ENCODE peak calls at places on chromosome X, in nine cellular contexts. N, U, Z, O, M, W, L, Q and A are unnamed samples.

GRCh38 chrX:107935200-107935599 is 47.0 kb downstream of the TEX13B start:
- DNase-seq in W (no peak), N (no peak), M (no peak), L (no peak), Q (peak), Z (no peak), U (peak), O (no peak), A (no peak)

GRCh38 chrX:87526281-87526680 is 8.7 kb downstream of the KLHL4 start:
- DNase-seq in O (no peak), N (no peak), L (no peak), W (no peak), Z (no peak), U (no peak), Q (no peak), M (no peak), A (no peak)

GRCh38 chrX:69388526-69388925 is 115.6 kb upstream of the NALF2 start:
- DNase-seq in Q (no peak), Z (peak), O (no peak), W (no peak), U (no peak), N (peak), L (no peak), M (no peak), A (no peak)

GRCh38 chrX:148947399-148948025 is 447.1 kb downstream of the AFF2 start:
- DNase-seq in L (no peak), M (no peak), U (no peak), N (no peak), Z (no peak), W (no peak), O (no peak), Q (no peak), A (no peak)

GRCh38 chrX:11791090-11791489 is 33.1 kb downstream of the MSL3 start:
- DNase-seq in O (no peak), L (no peak), Z (no peak), U (no peak), W (no peak), M (no peak), N (no peak), Q (no peak), A (no peak)

GRCh38 chrX:9882669-9883446 is 84.3 kb upstream of the CLDN34 start:
- DNase-seq in Q (peak), W (no peak), N (no peak), Z (no peak), L (no peak), M (no peak), U (no peak), O (no peak), A (no peak)

GRCh38 chrX:19810809-19811208 is 76.6 kb downstream of the SH3KBP1 start:
- DNase-seq in M (no peak), O (no peak), N (no peak), Z (no peak), W (no peak), U (no peak), L (no peak), Q (no peak), A (no peak)

GRCh38 chrX:120499301-120500097 is 30.4 kb upstream of the LAMP2 start:
- DNase-seq in L (peak), O (no peak), U (peak), Q (no peak), M (peak), W (no peak), N (peak), Z (no peak), A (no peak)

GRCh38 chrX:135396109-135396508 is 25.6 kb upstream of the SMIM10L2A start:
- DNase-seq in Q (no peak), M (peak), Z (no peak), W (no peak), U (peak), L (no peak), O (no peak), N (no peak), A (no peak)

DNA sequence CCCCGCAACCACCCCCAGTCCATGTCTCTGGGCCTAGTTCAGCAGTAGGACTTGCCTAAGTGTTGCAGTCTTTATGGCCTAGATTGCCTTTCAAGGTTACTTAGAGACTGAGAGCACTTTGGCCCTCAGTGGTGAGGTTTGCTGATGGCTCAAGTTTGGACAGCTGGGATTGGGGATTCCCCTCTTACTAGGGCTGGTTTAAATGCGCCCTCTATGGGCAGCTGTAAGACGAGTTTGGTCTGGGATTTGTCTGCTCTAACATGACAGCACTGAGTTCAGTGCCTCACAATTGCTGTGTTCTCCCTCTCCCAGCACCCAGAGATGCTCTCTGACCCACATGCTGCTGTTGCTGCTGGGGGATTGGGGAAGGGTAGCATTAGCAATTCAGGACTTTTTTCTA is 23.1 kb downstream of the DACH2 start:
- DNase-seq in M (no peak), L (no peak), O (peak), U (peak), Q (peak), W (no peak), N (no peak), Z (no peak), A (no peak)
- TF ChIP-seq CTCF in M (no peak), L (peak), O (peak), U (peak), Q (peak), W (no peak), N (peak), Z (no peak), A (peak)

GRCh38 chrX:84907324-84907946 is 96.2 kb upstream of the APOOL start:
- DNase-seq in Q (no peak), L (no peak), U (peak), O (no peak), Z (no peak), M (no peak), N (no peak), W (no peak), A (no peak)
- TF ChIP-seq CTCF in Q (no peak), L (peak), U (peak), O (peak), Z (peak), M (peak), N (peak), W (peak), A (no peak)

GRCh38 chrX:64205735-64206491 is 405 bp upstream of the AMER1 start:
- DNase-seq in W (peak), U (peak), O (peak), Z (peak), N (peak), M (peak), L (peak), Q (peak), A (peak)
- TF ChIP-seq CTCF in W (peak), U (no peak), O (no peak), Z (peak), N (peak), M (no peak), L (peak), Q (no peak), A (no peak)

DNA sequence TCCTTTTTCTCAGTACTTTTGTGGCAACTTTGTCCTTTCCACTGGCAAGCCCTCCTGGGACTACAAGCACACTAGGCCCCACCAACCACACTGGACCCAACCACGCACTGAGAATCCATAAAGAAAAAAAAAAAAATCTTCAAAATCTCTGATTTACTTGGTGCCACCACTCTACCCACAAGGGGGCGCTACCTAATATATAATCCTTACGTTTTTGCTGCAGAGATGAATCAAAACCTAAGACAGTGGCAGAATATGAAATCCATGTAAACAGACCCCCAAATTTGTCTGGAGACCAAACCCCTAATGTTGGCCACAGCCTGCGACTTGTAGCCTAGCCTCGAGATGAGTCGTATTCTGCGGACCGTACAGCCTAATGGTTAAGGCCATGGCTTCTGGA is 63.5 kb upstream of the ARHGAP36 start:
- DNase-seq in U (peak), Q (peak), Z (no peak), L (no peak), N (no peak), W (no peak), O (peak), M (no peak), A (peak)
- TF ChIP-seq CTCF in U (peak), Q (peak), Z (no peak), L (peak), N (peak), W (no peak), O (peak), M (no peak), A (peak)

GRCh38 chrX:46757052-46757451 is 1.9 kb downstream of the SLC9A7 start:
- DNase-seq in L (no peak), O (no peak), U (no peak), M (no peak), Q (no peak), N (no peak), Z (no peak), W (no peak), A (no peak)

GRCh38 chrX:46757593-46757992 is 1.3 kb downstream of the SLC9A7 start:
- DNase-seq in N (no peak), W (no peak), Z (no peak), M (no peak), Q (no peak), L (no peak), U (no peak), O (no peak), A (no peak)

GRCh38 chrX:46758163-46758955 is 559 bp downstream of the SLC9A7 start:
- DNase-seq in Z (no peak), W (no peak), L (no peak), O (no peak), Q (no peak), U (peak), N (no peak), M (no peak), A (no peak)

GRCh38 chrX:46758956-46759644 is at the start of gene SLC9A7:
- DNase-seq in W (peak), U (peak), N (peak), Q (peak), M (peak), O (peak), Z (peak), L (peak), A (peak)

DNA sequence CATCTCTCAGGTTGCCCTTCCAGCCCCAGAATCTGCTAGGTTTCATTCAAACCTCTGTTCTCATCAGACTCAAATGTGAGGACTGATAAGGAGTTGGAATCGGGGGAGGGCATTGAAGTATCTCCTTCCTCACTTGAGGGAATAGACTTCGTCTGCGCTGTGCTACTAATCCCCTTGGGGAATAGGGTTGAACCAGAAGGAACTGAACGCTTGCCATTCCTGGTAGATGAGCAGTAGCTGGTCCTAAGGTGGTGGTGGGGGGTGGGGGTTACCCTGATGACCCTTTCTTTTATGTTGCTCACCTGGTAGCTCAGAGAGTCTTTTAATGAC is 692 bp upstream of the SLC9A7 start:
- DNase-seq in N (no peak), M (no peak), Z (no peak), O (no peak), Q (peak), W (no peak), L (no peak), U (no peak), A (no peak)
- TF ChIP-seq CTCF in N (no peak), M (no peak), Z (no peak), O (no peak), Q (no peak), W (no peak), L (no peak), U (no peak), A (no peak)

GRCh38 chrX:81957900-81958545 is 756.1 kb downstream of the SH3BGRL start:
- DNase-seq in L (no peak), U (peak), Q (no peak), M (no peak), Z (no peak), N (no peak), O (no peak), W (no peak), A (peak)
- TF ChIP-seq CTCF in L (peak), U (no peak), Q (no peak), M (no peak), Z (peak), N (peak), O (no peak), W (no peak), A (peak)

GRCh38 chrX:56764975-56765791 is 36.1 kb downstream of the NBDY start:
- DNase-seq in Z (no peak), L (no peak), W (no peak), Q (no peak), N (no peak), O (no peak), M (no peak), U (no peak), A (peak)

GRCh38 chrX:56766554-56767412 is 37.7 kb downstream of the NBDY start:
- DNase-seq in O (no peak), Z (no peak), U (no peak), M (no peak), W (no peak), Q (peak), N (no peak), L (no peak), A (peak)

GRCh38 chrX:56764153-56764974 is 35.3 kb downstream of the NBDY start:
- DNase-seq in Q (peak), M (peak), N (peak), U (peak), W (peak), Z (peak), O (peak), L (no peak), A (peak)

GRCh38 chrX:56763556-56764152 is 34.6 kb downstream of the NBDY start:
- DNase-seq in W (peak), L (no peak), N (peak), U (no peak), Z (no peak), Q (peak), O (peak), M (peak), A (peak)

DNA sequence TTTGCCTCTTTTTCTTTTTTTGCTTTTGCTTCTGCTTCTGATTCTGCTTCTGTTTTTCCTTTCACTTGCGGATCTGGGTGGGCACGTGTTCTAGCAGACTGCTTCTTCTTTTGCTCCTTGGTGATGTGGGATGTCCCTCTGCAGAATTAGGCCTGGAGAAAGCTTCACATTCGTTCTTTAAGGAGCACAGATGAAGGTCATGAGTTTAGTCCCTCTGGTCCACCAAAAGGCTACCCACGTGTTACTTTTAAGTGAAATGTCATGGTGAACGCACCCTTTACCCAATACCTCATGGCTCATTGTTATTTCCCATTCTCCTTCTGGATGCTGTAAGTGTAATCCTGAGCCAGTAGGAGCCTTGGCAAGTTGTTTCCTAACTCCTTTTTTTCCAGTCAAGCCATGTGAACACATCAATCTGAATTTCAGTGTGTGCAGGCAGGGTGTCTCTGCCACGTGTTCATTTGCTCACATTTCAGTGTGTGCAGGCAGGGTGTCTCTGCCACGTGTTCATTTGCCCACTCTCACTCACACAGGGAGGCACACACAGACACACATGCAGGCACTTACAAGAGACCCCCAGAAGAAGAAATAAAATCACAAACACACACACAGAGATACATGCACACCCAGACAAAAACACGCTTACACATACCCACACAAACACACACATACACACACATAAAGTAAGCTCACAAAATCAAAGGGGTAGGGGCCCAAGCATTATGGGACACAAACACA is 36.9 kb downstream of the NBDY start:
- DNase-seq in L (no peak), Z (no peak), N (no peak), Q (no peak), W (no peak), M (no peak), U (no peak), O (no peak), A (peak)
- TF ChIP-seq CTCF in L (no peak), Z (no peak), N (no peak), Q (no peak), W (no peak), M (no peak), U (no peak), O (no peak), A (no peak)